ENCODE peak calls at places on chromosomes 12 and 14, in six cellular contexts. C, B, V, P, Y and D are unnamed samples. For H3K36me3, the result is how much of the 10 kb centered on the place peaks cover.

GRCh38 chr12:72618764-72619163 is 346.6 kb downstream of the TRHDE start:
- DNase-seq in C (no peak), B (no peak), V (no peak), P (no peak), Y (no peak), D (no peak)

GRCh38 chr12:124762791-124763593 is 100.7 kb downstream of the SCARB1 start:
- DNase-seq in C (no peak), B (no peak), V (no peak), P (no peak), Y (no peak), D (no peak)

GRCh38 chr12:51592034-51592705 is 1.1 kb downstream of the SCN8A start:
- DNase-seq in C (peak), B (peak), V (no peak), P (no peak), Y (no peak), D (no peak)

GRCh38 chr12:66140726-66141125 is 10.2 kb upstream of the LLPH start:
- DNase-seq in C (no peak), B (no peak), V (no peak), P (no peak), Y (no peak), D (no peak)

GRCh38 chr12:53065975-53066593 is 13.1 kb downstream of the SPRYD3 start:
- DNase-seq in C (peak), B (peak), V (peak), P (peak), Y (peak), D (no peak)

GRCh38 chr14:102316048-102316745 is 3.3 kb upstream of the ZNF839 start:
- DNase-seq in C (peak), B (peak), V (peak), P (peak), Y (peak), D (no peak)

GRCh38 chr12:105961821-105962671 is 176.7 kb downstream of the NUAK1 start:
- DNase-seq in C (no peak), B (peak), V (no peak), P (no peak), Y (no peak), D (no peak)

GRCh38 chr12:92717202-92717601 is 14.4 kb downstream of the PLEKHG7 start:
- DNase-seq in C (no peak), B (peak), V (no peak), P (no peak), Y (no peak), D (no peak)

GRCh38 chr14:89841855-89842254 is 112.7 kb downstream of the EFCAB11 start:
- DNase-seq in C (no peak), B (no peak), V (no peak), P (no peak), Y (no peak), D (no peak)

GRCh38 chr12:1642513-1642912 is 13.5 kb downstream of the WNT5B start:
- DNase-seq in C (no peak), B (no peak), V (no peak), P (no peak), Y (no peak), D (no peak)

GRCh38 chr14:24113379-24113800 is 1.2 kb upstream of the DCAF11 start:
- DNase-seq in C (no peak), B (no peak), V (no peak), P (no peak), Y (no peak), D (no peak)

GRCh38 chr12:46110220-46110700 is 119.9 kb upstream of the SCAF11 start:
- DNase-seq in C (peak), B (no peak), V (peak), P (peak), Y (no peak), D (no peak)

GRCh38 chr12:122836027-122836921 is 1.0 kb downstream of the HIP1R start:
- DNase-seq in C (peak), B (peak), V (peak), P (peak), Y (no peak), D (no peak)

GRCh38 chr14:58541623-58542022 is 96.1 kb upstream of the DACT1 start:
- DNase-seq in C (no peak), B (no peak), V (no peak), P (no peak), Y (no peak), D (no peak)

GRCh38 chr12:21183721-21184275 is 52.8 kb downstream of the SLCO1B1 start:
- DNase-seq in C (no peak), B (no peak), V (no peak), P (no peak), Y (no peak), D (no peak)

GRCh38 chr14:93326196-93326595 is 6.6 kb downstream of the BTBD7 start:
- DNase-seq in C (no peak), B (no peak), V (no peak), P (no peak), Y (no peak), D (no peak)

GRCh38 chr14:24993631-24994030 is 56.3 kb downstream of the STXBP6 start:
- DNase-seq in C (no peak), B (no peak), V (no peak), P (no peak), Y (no peak), D (no peak)

GRCh38 chr12:62361048-62361447 is 100.8 kb downstream of the USP15 start:
- DNase-seq in C (no peak), B (no peak), V (no peak), P (no peak), Y (no peak), D (no peak)

GRCh38 chr12:121668750-121669524 is 517 bp downstream of the MORN3 start:
- DNase-seq in C (peak), B (peak), V (peak), P (peak), Y (no peak), D (no peak)

GRCh38 chr12:64691793-64692583 is 67.2 kb downstream of the GNS start:
- DNase-seq in C (no peak), B (peak), V (no peak), P (no peak), Y (no peak), D (no peak)

GRCh38 chr14:24432259-24433131 is 2.7 kb downstream of the KHNYN start:
- DNase-seq in C (no peak), B (peak), V (peak), P (no peak), Y (no peak), D (no peak)

GRCh38 chr14:91202234-91202974 is 42.1 kb downstream of the GPR68 start:
- DNase-seq in C (peak), B (no peak), V (peak), P (no peak), Y (peak), D (no peak)

GRCh38 chr14:94936411-94936892 is 166.5 kb upstream of the GSC start:
- DNase-seq in C (peak), B (no peak), V (peak), P (peak), Y (peak), D (no peak)

GRCh38 chr12:51401486-51401885 is 10.3 kb upstream of the GALNT6 start:
- DNase-seq in C (no peak), B (no peak), V (no peak), P (no peak), Y (no peak), D (no peak)

GRCh38 chr12:120514002-120514401 is 15.0 kb downstream of the COQ5 start:
- DNase-seq in C (no peak), B (no peak), V (no peak), P (no peak), Y (no peak), D (no peak)

GRCh38 chr12:14876833-14877232 is 8.8 kb downstream of the MGP start:
- DNase-seq in C (no peak), B (no peak), V (no peak), P (no peak), Y (no peak), D (no peak)

GRCh38 chr14:77979666-77980351 is 179.9 kb downstream of the ADCK1 start:
- DNase-seq in C (no peak), B (no peak), V (no peak), P (no peak), Y (no peak), D (no peak)

GRCh38 chr14:32313977-32314376 is 15.1 kb upstream of the AKAP6 start:
- DNase-seq in C (no peak), B (no peak), V (no peak), P (peak), Y (no peak), D (no peak)

GRCh38 chr14:59829469-59829868 is 41.1 kb downstream of the RTN1 start:
- DNase-seq in C (no peak), B (no peak), V (no peak), P (no peak), Y (no peak), D (no peak)

GRCh38 chr12:64583395-64584172 is 26.7 kb upstream of the RASSF3 start:
- DNase-seq in C (peak), B (peak), V (no peak), P (no peak), Y (no peak), D (no peak)

GRCh38 chr14:50542941-50543418 is 10.6 kb upstream of the MAP4K5 start:
- DNase-seq in C (peak), B (peak), V (peak), P (peak), Y (peak), D (no peak)

GRCh38 chr12:70246580-70246979 is 3.3 kb downstream of the CNOT2 start:
- DNase-seq in C (no peak), B (peak), V (no peak), P (no peak), Y (no peak), D (no peak)

GRCh38 chr12:43289412-43289811 is 262.6 kb downstream of the ADAMTS20 start:
- DNase-seq in C (no peak), B (peak), V (no peak), P (no peak), Y (no peak), D (no peak)

GRCh38 chr12:68887641-68888040 is 45.3 kb downstream of the CPM start:
- DNase-seq in C (no peak), B (no peak), V (no peak), P (no peak), Y (no peak), D (no peak)
- H3K36me3 ChIP-seq in C (under half), B (under half), V (under half), P (under half), Y (under half), D (under half)

DNA sequence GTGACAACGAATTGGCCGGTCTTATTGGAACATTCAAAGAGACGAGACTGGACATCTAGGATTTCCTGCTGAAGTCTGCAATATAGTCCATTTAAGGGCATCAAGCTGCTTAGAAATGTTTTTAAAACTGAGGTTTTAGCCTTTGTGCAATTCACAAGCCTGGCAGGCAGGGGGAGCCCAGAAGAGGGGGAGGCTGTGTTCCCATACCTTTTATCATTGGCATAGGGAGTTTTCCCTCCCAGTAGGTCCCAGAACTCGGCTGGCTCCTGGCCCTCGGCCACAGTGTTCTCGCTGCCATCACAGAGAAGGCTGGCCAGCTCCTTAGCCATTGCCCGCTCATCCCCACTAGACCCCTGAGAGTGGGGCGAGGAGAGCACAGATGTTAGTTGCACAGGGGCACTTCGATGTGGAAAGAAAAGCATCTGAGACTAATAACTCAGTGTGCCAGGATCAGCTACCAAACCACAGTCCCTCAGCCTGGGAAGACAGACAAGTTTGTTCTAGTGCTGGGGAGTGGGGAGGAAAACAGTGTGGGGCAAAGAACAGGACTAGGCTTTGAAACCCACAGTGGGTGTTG is 15.1 kb downstream of the AVIL start:
- DNase-seq in C (peak), B (peak), V (peak), P (peak), Y (no peak), D (no peak)
- H3K36me3 ChIP-seq in C (half or more), B (under half), V (under half), P (under half), Y (half or more), D (under half)

DNA sequence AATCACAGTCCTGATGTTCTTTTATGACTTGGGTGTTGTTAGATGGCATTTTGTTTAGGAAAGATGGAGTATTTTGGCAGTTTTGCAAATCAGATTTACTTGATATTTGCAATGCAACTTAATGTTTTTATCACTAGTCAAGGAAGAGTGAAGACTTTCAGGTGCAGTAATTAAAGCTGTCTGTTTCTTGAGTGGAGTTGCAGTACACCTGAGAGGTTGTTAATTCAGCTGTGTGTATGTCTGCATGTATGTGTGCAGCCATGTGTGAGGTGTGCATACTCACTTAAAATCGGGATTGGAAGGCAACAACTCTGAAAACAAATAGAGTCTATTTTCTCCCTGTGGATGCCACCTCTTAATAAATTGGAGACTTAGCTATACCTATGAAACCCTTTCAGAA is 94.5 kb downstream of the RMST start:
- DNase-seq in C (no peak), B (no peak), V (no peak), P (no peak), Y (no peak), D (no peak)
- H3K36me3 ChIP-seq in C (under half), B (under half), V (under half), P (under half), Y (under half), D (under half)

GRCh38 chr12:109987615-109988014 is 8.6 kb downstream of the GIT2 start:
- DNase-seq in C (no peak), B (peak), V (no peak), P (no peak), Y (no peak), D (no peak)

GRCh38 chr12:109988903-109989302 is 7.3 kb downstream of the GIT2 start:
- DNase-seq in C (no peak), B (no peak), V (no peak), P (no peak), Y (no peak), D (no peak)

GRCh38 chr12:109991586-109991985 is 4.6 kb downstream of the GIT2 start:
- DNase-seq in C (no peak), B (no peak), V (no peak), P (no peak), Y (no peak), D (no peak)

GRCh38 chr12:109989380-109989779 is 6.8 kb downstream of the GIT2 start:
- DNase-seq in C (no peak), B (peak), V (no peak), P (no peak), Y (no peak), D (no peak)

GRCh38 chr12:109988274-109988673 is 7.9 kb downstream of the GIT2 start:
- DNase-seq in C (no peak), B (no peak), V (no peak), P (no peak), Y (no peak), D (no peak)
- H3K36me3 ChIP-seq in C (half or more), B (under half), V (under half), P (half or more), Y (half or more), D (half or more)

DNA sequence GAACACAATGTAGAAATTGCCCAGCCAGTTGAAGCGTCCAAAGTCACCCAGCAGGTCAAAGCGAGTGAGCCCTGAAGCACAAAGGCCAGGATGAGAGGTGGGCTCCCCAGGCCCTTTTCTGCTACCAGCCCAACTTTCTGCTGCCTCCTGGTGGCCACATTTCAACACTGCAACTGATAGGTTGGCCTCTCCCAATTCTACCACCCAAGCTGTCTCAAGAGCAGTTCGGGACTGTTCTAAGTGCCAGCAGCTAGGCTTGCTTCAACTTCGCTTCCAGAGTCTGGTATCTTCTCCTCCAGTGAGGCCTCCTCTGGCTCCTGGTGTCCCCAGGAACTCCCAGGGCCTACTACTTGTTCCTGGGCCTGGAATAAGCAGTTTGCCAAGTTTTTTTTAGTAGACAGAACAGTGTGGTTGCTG is 3.4 kb upstream of the DHH start:
- DNase-seq in C (peak), B (peak), V (peak), P (peak), Y (peak), D (no peak)
- H3K36me3 ChIP-seq in C (half or more), B (half or more), V (under half), P (under half), Y (half or more), D (under half)

GRCh38 chr14:105015242-105015641 is 5.6 kb downstream of the CDCA4 start:
- DNase-seq in C (no peak), B (no peak), V (no peak), P (no peak), Y (no peak), D (no peak)

GRCh38 chr14:105014032-105014431 is 6.9 kb downstream of the CDCA4 start:
- DNase-seq in C (no peak), B (no peak), V (no peak), P (no peak), Y (no peak), D (no peak)

GRCh38 chr14:105015905-105016304 is 5.0 kb downstream of the CDCA4 start:
- DNase-seq in C (no peak), B (no peak), V (no peak), P (no peak), Y (no peak), D (no peak)

GRCh38 chr14:105013150-105013787 is 7.6 kb downstream of the CDCA4 start:
- DNase-seq in C (no peak), B (peak), V (no peak), P (no peak), Y (no peak), D (no peak)

GRCh38 chr14:105014631-105015030 is 6.3 kb downstream of the CDCA4 start:
- DNase-seq in C (no peak), B (no peak), V (no peak), P (no peak), Y (no peak), D (no peak)
- H3K36me3 ChIP-seq in C (under half), B (under half), V (under half), P (under half), Y (under half), D (half or more)

GRCh38 chr12:113907446-113908180 is 58.5 kb downstream of the RBM19 start:
- DNase-seq in C (no peak), B (no peak), V (no peak), P (no peak), Y (no peak), D (no peak)
- H3K36me3 ChIP-seq in C (under half), B (under half), V (under half), P (under half), Y (half or more), D (under half)

GRCh38 chr12:2930865-2931264 is 28.3 kb upstream of the TEAD4 start:
- DNase-seq in C (no peak), B (no peak), V (no peak), P (no peak), Y (no peak), D (no peak)
- H3K36me3 ChIP-seq in C (half or more), B (under half), V (under half), P (under half), Y (half or more), D (half or more)

GRCh38 chr12:131796411-131796736 is 31.8 kb upstream of the MMP17 start:
- DNase-seq in C (no peak), B (no peak), V (no peak), P (no peak), Y (no peak), D (no peak)
- H3K36me3 ChIP-seq in C (under half), B (under half), V (under half), P (under half), Y (half or more), D (under half)

GRCh38 chr12:101287357-101287756 is 7.5 kb downstream of the UTP20 start:
- DNase-seq in C (no peak), B (no peak), V (no peak), P (no peak), Y (no peak), D (no peak)
- H3K36me3 ChIP-seq in C (under half), B (under half), V (under half), P (under half), Y (half or more), D (half or more)